ENCODE peak calls at places on chromosomes 2 and 18, in six cellular contexts. D is HepG2, Y is GM12878, Z is GM12891, W is K562, Q is H1. C is an unnamed sample.

GRCh38 chr18:39494211-39494896 is 1928.8 kb upstream of the CELF4 start:
- DNase-seq in D (peak; percentile 59), Y (no peak), Z (no peak), W (no peak), Q (no peak), C (no peak)

GRCh38 chr18:41767960-41768359 is 187.1 kb upstream of the PIK3C3 start:
- DNase-seq in D (no peak), Y (no peak), Z (no peak), W (no peak), Q (no peak), C (no peak)

GRCh38 chr2:217632036-217632435 is 370.8 kb downstream of the TNS1 start:
- DNase-seq in D (no peak), Y (no peak), Z (no peak), W (no peak), Q (no peak), C (no peak)

GRCh38 chr18:74242451-74243096 is 49.2 kb downstream of the CYB5A start:
- DNase-seq in D (peak; percentile 65), Y (no peak), Z (no peak), W (peak; percentile 34), Q (no peak), C (no peak)

GRCh38 chr2:240794178-240794721 is 25.8 kb downstream of the KIF1A start:
- DNase-seq in D (no peak), Y (no peak), Z (no peak), W (no peak), Q (no peak), C (no peak)

GRCh38 chr2:159807183-159808037 is 9.4 kb upstream of the CD302 start:
- DNase-seq in D (peak; percentile 76), Y (no peak), Z (no peak), W (peak; percentile 70), Q (no peak), C (no peak)

GRCh38 chr18:70453058-70453775 is 164.4 kb downstream of the SOCS6 start:
- DNase-seq in D (no peak), Y (no peak), Z (no peak), W (no peak), Q (no peak), C (no peak)

GRCh38 chr2:46147626-46148368 is 149.4 kb upstream of the EPAS1 start:
- DNase-seq in D (no peak), Y (no peak), Z (no peak), W (no peak), Q (no peak), C (no peak)

GRCh38 chr2:222609391-222609790 is 46.5 kb downstream of the FARSB start:
- DNase-seq in D (no peak), Y (no peak), Z (no peak), W (no peak), Q (no peak), C (no peak)

GRCh38 chr18:11496561-11497172 is 112.7 kb upstream of the SLC35G4 start:
- DNase-seq in D (no peak), Y (no peak), Z (no peak), W (no peak), Q (no peak), C (no peak)

GRCh38 chr2:176392125-176392704 is 123.0 kb downstream of the MTX2 start:
- DNase-seq in D (no peak), Y (no peak), Z (no peak), W (no peak), Q (no peak), C (no peak)

GRCh38 chr2:65420712-65421431 is 11.5 kb downstream of the SPRED2 start:
- DNase-seq in D (no peak), Y (no peak), Z (no peak), W (no peak), Q (no peak), C (no peak)

GRCh38 chr18:34592961-34593382 is 117.1 kb upstream of the DTNA start:
- DNase-seq in D (no peak), Y (no peak), Z (no peak), W (no peak), Q (no peak), C (no peak)

GRCh38 chr2:223081789-223082188 is 29.8 kb downstream of the KCNE4 start:
- DNase-seq in D (no peak), Y (no peak), Z (no peak), W (no peak), Q (no peak), C (no peak)

GRCh38 chr2:69253893-69254292 is 133.1 kb downstream of the GFPT1 start:
- DNase-seq in D (no peak), Y (no peak), Z (no peak), W (no peak), Q (no peak), C (no peak)

GRCh38 chr2:67503066-67503795 is 106.1 kb downstream of the ETAA1 start:
- DNase-seq in D (no peak), Y (no peak), Z (no peak), W (no peak), Q (no peak), C (no peak)

GRCh38 chr18:57813245-57813644 is 10.1 kb upstream of the ATP8B1 start:
- DNase-seq in D (peak; percentile 48), Y (no peak), Z (no peak), W (no peak), Q (no peak), C (no peak)

GRCh38 chr2:135169900-135170753 is 118.0 kb downstream of the RAB3GAP1 start:
- DNase-seq in D (no peak), Y (no peak), Z (no peak), W (no peak), Q (no peak), C (no peak)

GRCh38 chr2:220275454-220275853 is 648.0 kb downstream of the SLC4A3 start:
- DNase-seq in D (no peak), Y (no peak), Z (no peak), W (no peak), Q (no peak), C (no peak)

GRCh38 chr2:120442923-120443571 is 97.1 kb downstream of the INHBB start:
- DNase-seq in D (no peak), Y (no peak), Z (no peak), W (peak; percentile 93), Q (peak; percentile 70), C (peak; percentile 42)

GRCh38 chr2:240647503-240648154 is 22.3 kb downstream of the GPR35 start:
- DNase-seq in D (no peak), Y (no peak), Z (no peak), W (no peak), Q (no peak), C (peak; percentile 16)

GRCh38 chr2:163775304-163775703 is 39.5 kb upstream of the FIGN start:
- DNase-seq in D (no peak), Y (no peak), Z (no peak), W (no peak), Q (no peak), C (no peak)

GRCh38 chr2:219331560-219332213 is 857 bp downstream of the RESP18 start:
- DNase-seq in D (no peak), Y (no peak), Z (no peak), W (peak; percentile 72), Q (no peak), C (no peak)

GRCh38 chr2:225895126-225895525 is 495.6 kb downstream of the NYAP2 start:
- DNase-seq in D (no peak), Y (no peak), Z (no peak), W (no peak), Q (no peak), C (no peak)

GRCh38 chr2:14631676-14632075 is 841 bp upstream of the LRATD1 start:
- DNase-seq in D (no peak), Y (no peak), Z (no peak), W (no peak), Q (no peak), C (no peak)

GRCh38 chr2:14623241-14623640 is 9.3 kb upstream of the LRATD1 start:
- DNase-seq in D (no peak), Y (no peak), Z (no peak), W (no peak), Q (no peak), C (no peak)

GRCh38 chr2:14621874-14622273 is 10.6 kb upstream of the LRATD1 start:
- DNase-seq in D (no peak), Y (no peak), Z (no peak), W (no peak), Q (no peak), C (no peak)

GRCh38 chr2:14628906-14629305 is 3.6 kb upstream of the LRATD1 start:
- DNase-seq in D (no peak), Y (no peak), Z (no peak), W (no peak), Q (no peak), C (no peak)

GRCh38 chr2:14626873-14627272 is 5.6 kb upstream of the LRATD1 start:
- DNase-seq in D (no peak), Y (no peak), Z (no peak), W (no peak), Q (no peak), C (no peak)
- TF ChIP-seq TAF1 in D (no peak), Y (no peak), Z (no peak), W (no peak), Q (no peak), C (no peak)

GRCh38 chr2:85600951-85601770 is 1.3 kb downstream of the TMEM150A start:
- DNase-seq in D (no peak), Y (no peak), Z (no peak), W (no peak), Q (no peak), C (no peak)
- TF ChIP-seq POLR2AphosphoS5 in D (peak; percentile 15), Y (no peak), Z (no peak), W (no peak), Q (no peak), C (no peak)

DNA sequence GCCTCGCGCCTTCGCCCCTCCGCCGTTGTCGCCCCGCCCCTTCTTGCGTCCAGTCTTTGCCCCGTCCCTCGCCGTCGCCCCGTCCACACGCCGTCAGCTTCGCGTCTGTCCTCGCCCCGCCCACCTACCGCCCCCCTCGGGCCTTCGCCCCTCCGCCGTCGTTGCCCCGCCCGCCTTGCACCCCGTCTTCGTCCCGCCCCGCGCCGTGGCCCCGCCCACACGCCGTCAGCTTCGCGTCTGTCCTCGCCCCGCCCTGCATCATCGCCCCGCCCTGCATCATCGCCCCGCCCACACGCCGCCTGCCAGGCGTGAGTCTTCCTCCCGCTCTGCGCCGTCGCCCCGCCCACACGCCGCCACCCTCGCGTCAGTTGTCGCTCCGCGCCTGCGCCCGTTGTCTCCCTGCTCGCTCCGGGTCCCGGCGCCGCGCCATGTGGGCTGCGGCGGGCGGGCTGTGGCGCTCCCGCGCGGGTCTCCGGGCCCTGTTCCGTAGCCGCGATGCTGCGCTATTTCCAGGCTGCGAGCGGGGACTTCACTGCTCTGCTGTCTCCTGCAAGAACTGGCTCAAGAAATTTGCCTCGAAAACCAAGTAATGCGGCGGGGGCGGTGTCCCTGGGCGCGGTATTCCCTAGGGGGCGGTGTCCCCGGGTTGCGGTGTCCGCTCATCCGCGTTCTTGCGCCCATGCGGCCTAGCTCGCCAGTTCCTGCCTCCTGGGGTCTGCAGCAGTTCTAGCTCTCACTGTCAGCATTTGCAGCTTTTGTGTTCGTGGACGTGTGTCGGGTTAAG is at the start of gene RBFA:
- DNase-seq in D (peak; percentile 88), Y (peak; percentile 94), Z (peak; percentile 94), W (peak; percentile 90), Q (peak; percentile 96), C (peak; percentile 92)
- TF ChIP-seq POLR2A in D (peak; percentile 85), Y (peak; percentile 85), Z (peak; percentile 71), W (peak; percentile 86), Q (peak; percentile 79), C (peak; percentile 84)

DNA sequence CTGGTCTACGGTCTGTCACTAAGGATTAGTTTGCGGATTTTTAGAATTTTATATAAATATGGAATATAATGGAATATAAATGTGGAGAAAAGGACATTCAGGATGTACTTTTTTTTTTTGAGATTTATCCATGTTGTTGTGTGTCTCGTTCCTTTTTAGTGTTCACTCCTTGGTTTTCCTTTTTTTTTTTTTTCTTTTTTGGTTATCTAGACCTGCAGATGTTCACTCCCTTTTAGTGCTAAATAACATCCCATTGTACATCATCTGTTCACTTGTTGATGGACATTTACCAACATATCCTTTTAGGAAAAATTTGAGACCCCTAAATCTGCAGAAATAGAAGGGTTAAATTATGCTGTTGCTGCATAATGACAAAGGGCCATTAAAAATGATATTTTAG is 25.5 kb upstream of the RPL37A start:
- DNase-seq in D (no peak), Y (no peak), Z (no peak), W (no peak), Q (no peak), C (no peak)
- TF ChIP-seq TAF1 in D (no peak), Y (no peak), Z (no peak), W (no peak), Q (no peak), C (no peak)